ENCODE peak calls at places on chromosomes 4 and X, in five cellular contexts. E is keratinocyte, Z is transverse colon, V is ovary, G is HCT116. O is an unnamed sample. For H3K4me1, the result is how much of the 10 kb centered on the place peaks cover.

GRCh38 chr4:20428410-20429160 is 176.9 kb downstream of the SLIT2 start:
- DNase-seq in E (no peak), Z (no peak), V (no peak), G (no peak), O (peak)

GRCh38 chr4:127256500-127256899 is 376.3 kb upstream of the INTU start:
- DNase-seq in E (no peak), Z (no peak), V (no peak), G (no peak), O (no peak)

GRCh38 chr4:53778122-53778521 is 186.8 kb upstream of the LNX1 start:
- DNase-seq in E (no peak), Z (no peak), V (no peak), G (no peak), O (no peak)

GRCh38 chr4:147731611-147732515 is at the start of gene ARHGAP10:
- DNase-seq in E (no peak), Z (peak), V (peak), G (no peak), O (peak)

GRCh38 chrX:37759878-37760418 is 19.9 kb upstream of the CYBB start:
- DNase-seq in E (no peak), Z (no peak), V (no peak), G (no peak), O (no peak)

GRCh38 chrX:134938682-134939081 is 52.1 kb upstream of the SMIM10 start:
- DNase-seq in E (no peak), Z (no peak), V (no peak), G (no peak), O (no peak)

GRCh38 chr4:176230827-176231226 is 35.4 kb upstream of the SPATA4 start:
- DNase-seq in E (no peak), Z (no peak), V (no peak), G (no peak), O (no peak)

GRCh38 chr4:128163177-128164117 is 102.3 kb downstream of the LARP1B start:
- DNase-seq in E (no peak), Z (no peak), V (no peak), G (peak), O (peak)

GRCh38 chr4:85548841-85549240 is 73.9 kb downstream of the ARHGAP24 start:
- DNase-seq in E (no peak), Z (no peak), V (no peak), G (no peak), O (no peak)

GRCh38 chrX:69090022-69090421 is 75.2 kb downstream of the PJA1 start:
- DNase-seq in E (no peak), Z (no peak), V (no peak), G (no peak), O (no peak)

GRCh38 chr4:86596802-86597201 is 2.7 kb downstream of the PTPN13 start:
- DNase-seq in E (no peak), Z (no peak), V (no peak), G (peak), O (no peak)

GRCh38 chr4:176451441-176451840 is 131.7 kb downstream of the SPCS3 start:
- DNase-seq in E (no peak), Z (no peak), V (no peak), G (no peak), O (no peak)

GRCh38 chr4:46999584-46999983 is 6.2 kb upstream of the GABRA4 start:
- DNase-seq in E (no peak), Z (no peak), V (no peak), G (no peak), O (no peak)

GRCh38 chr4:31045151-31045550 is 325.0 kb downstream of the PCDH7 start:
- DNase-seq in E (no peak), Z (no peak), V (no peak), G (no peak), O (no peak)

GRCh38 chr4:88814043-88814617 is 116.5 kb upstream of the NAP1L5 start:
- DNase-seq in E (no peak), Z (no peak), V (no peak), G (no peak), O (no peak)

GRCh38 chr4:79917246-79917645 is 155.8 kb downstream of the ANTXR2 start:
- DNase-seq in E (no peak), Z (peak), V (no peak), G (peak), O (peak)

GRCh38 chr4:38860788-38861424 is 4.3 kb upstream of the TLR6 start:
- DNase-seq in E (peak), Z (peak), V (no peak), G (peak), O (peak)

GRCh38 chr4:82780398-82781231 is 18.0 kb downstream of the SCD5 start:
- DNase-seq in E (no peak), Z (peak), V (peak), G (no peak), O (peak)

GRCh38 chrX:50971390-50971789 is 60.9 kb downstream of the BMP15 start:
- DNase-seq in E (no peak), Z (no peak), V (no peak), G (peak), O (no peak)

GRCh38 chr4:119735136-119735770 is 106.6 kb upstream of the PDE5A start:
- DNase-seq in E (no peak), Z (no peak), V (no peak), G (no peak), O (peak)

GRCh38 chr4:137601924-137602323 is 69.6 kb upstream of the PCDH18 start:
- DNase-seq in E (no peak), Z (no peak), V (no peak), G (no peak), O (no peak)

GRCh38 chr4:110503588-110504435 is 27.9 kb downstream of the ENPEP start:
- DNase-seq in E (no peak), Z (no peak), V (no peak), G (no peak), O (peak)

GRCh38 chr4:159374749-159375535 is 272.1 kb downstream of the RAPGEF2 start:
- DNase-seq in E (no peak), Z (no peak), V (no peak), G (no peak), O (peak)

GRCh38 chr4:183635737-183636136 is 23.2 kb downstream of the RWDD4 start:
- DNase-seq in E (no peak), Z (no peak), V (no peak), G (no peak), O (peak)

GRCh38 chr4:16524911-16525574 is 298.8 kb upstream of the TAPT1 start:
- DNase-seq in E (no peak), Z (no peak), V (no peak), G (no peak), O (peak)

GRCh38 chr4:52572936-52573485 is 86.1 kb downstream of the USP46 start:
- DNase-seq in E (no peak), Z (no peak), V (no peak), G (no peak), O (no peak)

GRCh38 chrX:123859409-123859827 is 435 bp upstream of the XIAP start:
- DNase-seq in E (no peak), Z (peak), V (peak), G (no peak), O (no peak)

GRCh38 chr4:81040175-81040659 is 9.7 kb downstream of the BMP3 start:
- DNase-seq in E (no peak), Z (no peak), V (no peak), G (no peak), O (peak)

GRCh38 chrX:45505214-45505613 is 304.5 kb upstream of the DIPK2B start:
- DNase-seq in E (peak), Z (no peak), V (no peak), G (no peak), O (peak)

GRCh38 chr4:67542076-67542475 is 3.2 kb downstream of the CENPC start:
- DNase-seq in E (no peak), Z (no peak), V (no peak), G (no peak), O (no peak)

GRCh38 chr4:116143221-116143620 is 942.2 kb downstream of the TRAM1L1 start:
- DNase-seq in E (no peak), Z (no peak), V (no peak), G (no peak), O (no peak)

GRCh38 chr4:40325406-40326019 is 9.6 kb upstream of the CHRNA9 start:
- DNase-seq in E (peak), Z (peak), V (no peak), G (peak), O (peak)

GRCh38 chr4:42315231-42315630 is 82.1 kb upstream of the SHISA3 start:
- DNase-seq in E (no peak), Z (no peak), V (no peak), G (no peak), O (no peak)

GRCh38 chr4:145484240-145484846 is 2.7 kb downstream of the SMAD1 start:
- DNase-seq in E (no peak), Z (no peak), V (no peak), G (no peak), O (no peak)

GRCh38 chr4:145486603-145487002 is 5.0 kb downstream of the SMAD1 start:
- DNase-seq in E (no peak), Z (no peak), V (no peak), G (no peak), O (no peak)

GRCh38 chr4:145485120-145485519 is 3.5 kb downstream of the SMAD1 start:
- DNase-seq in E (no peak), Z (no peak), V (no peak), G (no peak), O (no peak)

GRCh38 chr4:145487626-145488025 is 6.0 kb downstream of the SMAD1 start:
- DNase-seq in E (no peak), Z (no peak), V (no peak), G (no peak), O (no peak)

GRCh38 chr4:145488310-145488709 is 6.7 kb downstream of the SMAD1 start:
- DNase-seq in E (no peak), Z (no peak), V (no peak), G (no peak), O (no peak)
- H3K4me1 ChIP-seq in E (under half), Z (under half), V (under half), G (under half), O (under half)

DNA sequence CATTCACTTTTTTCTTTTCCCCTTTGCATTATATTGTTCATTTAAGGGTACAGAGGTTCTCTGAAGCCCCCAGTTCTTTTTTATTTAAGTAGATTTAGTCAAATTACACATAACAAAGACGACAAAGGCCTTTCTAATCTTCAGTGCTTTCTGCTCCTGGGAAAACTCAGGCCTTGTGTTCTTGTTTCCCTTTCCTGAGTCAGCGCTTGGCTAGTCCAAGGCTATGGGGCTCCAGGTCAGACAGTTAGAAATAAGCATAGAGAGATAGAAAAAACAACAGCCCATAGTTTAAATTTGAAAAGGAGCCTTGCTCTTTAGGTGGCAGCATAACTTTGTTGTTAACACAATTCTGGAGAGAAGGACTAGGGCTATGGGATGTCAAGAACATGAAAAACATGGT is 97.3 kb downstream of the PPP1R2C start:
- DNase-seq in E (no peak), Z (no peak), V (peak), G (no peak), O (peak)
- TF ChIP-seq CTCF in E (no peak), Z (no peak), V (no peak), G (no peak), O (peak)

DNA sequence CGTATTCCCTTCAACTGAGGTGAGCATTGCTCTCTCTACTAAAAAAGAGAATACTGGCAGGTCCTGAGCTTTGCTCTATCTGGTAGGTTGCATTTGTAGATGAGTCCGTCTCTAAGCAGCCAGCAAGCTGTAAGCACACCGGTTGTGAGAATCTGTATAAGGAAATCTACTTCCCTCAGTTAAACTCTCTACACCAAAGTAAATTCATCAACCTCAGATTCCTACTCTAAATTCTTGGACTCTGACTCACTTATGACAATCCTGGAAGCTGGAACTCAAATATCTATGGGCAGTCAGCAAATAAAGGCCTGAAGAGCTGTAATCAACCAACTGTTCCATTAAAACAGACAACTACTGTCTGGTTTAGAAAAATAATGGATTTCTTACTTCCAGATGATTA is 37.9 kb downstream of the FAT1 start:
- DNase-seq in E (peak), Z (no peak), V (no peak), G (peak), O (peak)
- H3K4me1 ChIP-seq in E (under half), Z (under half), V (under half), G (half or more), O (under half)

DNA sequence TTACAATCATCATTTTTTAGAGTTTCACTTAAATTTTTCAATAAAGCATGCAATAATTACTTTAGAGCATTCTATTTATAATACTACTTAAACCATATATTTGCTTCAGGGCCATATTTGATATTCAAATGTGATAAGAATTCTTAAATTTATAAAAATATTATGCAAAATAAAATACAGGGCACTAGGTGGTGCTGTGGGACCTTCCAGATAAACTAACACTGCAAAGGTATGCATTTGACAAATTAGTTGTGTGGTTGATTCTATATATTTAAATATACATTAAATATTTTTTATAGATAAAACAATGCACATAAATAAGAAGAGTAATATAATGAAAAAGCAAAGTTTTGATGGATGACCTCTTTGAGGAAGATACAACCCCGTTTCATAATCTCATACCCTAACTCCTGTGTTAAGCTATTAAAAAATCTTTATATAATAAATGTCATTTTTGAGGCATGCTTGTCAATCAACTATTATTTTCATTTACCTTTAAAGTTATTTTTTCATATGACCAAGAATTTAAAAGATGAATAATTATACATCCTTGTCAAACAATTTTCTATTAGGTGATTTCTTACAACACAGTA is 128.4 kb downstream of the REELD1 start:
- DNase-seq in E (no peak), Z (no peak), V (no peak), G (no peak), O (peak)
- TF ChIP-seq CTCF in E (peak), Z (peak), V (no peak), G (peak), O (peak)

GRCh38 chr4:7971159-7971631 is 31.5 kb upstream of the AFAP1 start:
- DNase-seq in E (no peak), Z (no peak), V (peak), G (no peak), O (no peak)
- H3K4me1 ChIP-seq in E (half or more), Z (under half), V (under half), G (half or more), O (under half)

DNA sequence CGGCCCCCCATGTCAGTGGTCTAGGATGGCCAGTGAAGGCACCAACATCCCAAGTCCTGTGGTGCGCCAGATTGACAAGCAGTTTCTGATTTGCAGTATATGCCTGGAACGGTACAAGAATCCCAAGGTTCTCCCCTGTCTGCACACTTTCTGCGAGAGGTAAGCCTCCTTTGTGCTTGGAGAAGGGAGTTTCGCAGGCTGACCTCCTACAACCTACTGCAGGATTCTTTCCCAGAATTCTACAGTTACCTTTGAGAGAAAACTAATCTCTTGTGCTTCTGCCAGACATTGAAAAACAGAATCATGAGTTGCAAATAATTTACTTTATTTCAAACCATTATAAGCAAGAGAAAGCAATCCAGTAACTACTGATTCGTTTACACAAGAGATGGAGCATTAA is 66.1 kb downstream of the TRIM2 start:
- DNase-seq in E (no peak), Z (no peak), V (no peak), G (no peak), O (no peak)
- TF ChIP-seq CTCF in E (no peak), Z (no peak), V (no peak), G (no peak), O (no peak)

GRCh38 chrX:41333744-41333993 is 293 bp upstream of the DDX3X start:
- DNase-seq in E (no peak), Z (no peak), V (no peak), G (peak), O (peak)
- H3K4me1 ChIP-seq in E (under half), Z (under half), V (under half), G (under half), O (under half)

GRCh38 chr4:129264008-129264657 is 168.2 kb downstream of the C4orf33 start:
- DNase-seq in E (no peak), Z (no peak), V (no peak), G (no peak), O (no peak)
- TF ChIP-seq CTCF in E (no peak), Z (no peak), V (no peak), G (no peak), O (no peak)

DNA sequence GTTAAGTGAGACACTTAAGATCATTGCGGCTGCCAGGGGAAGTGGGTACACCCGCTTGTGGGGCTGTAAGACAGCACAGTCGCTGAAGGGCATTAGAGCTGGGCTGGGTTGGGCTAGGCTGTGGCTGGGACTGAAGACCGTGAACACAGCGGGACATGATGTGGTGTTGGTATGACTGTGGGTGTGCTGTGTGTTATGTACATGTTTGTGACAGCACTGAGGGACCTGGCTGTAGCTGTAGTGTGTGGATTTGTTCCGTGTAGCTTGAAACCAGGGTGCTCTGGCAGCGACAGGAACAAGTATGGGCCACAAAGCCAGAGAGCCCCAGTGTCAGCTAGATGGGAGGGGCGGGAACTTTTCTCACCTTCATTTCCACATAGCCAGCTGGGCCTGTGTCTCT is 82.1 kb downstream of the NHSL2 start:
- DNase-seq in E (no peak), Z (no peak), V (no peak), G (no peak), O (no peak)
- H3K4me1 ChIP-seq in E (under half), Z (under half), V (under half), G (under half), O (under half)

O was measured in cardiac muscle cell.